ENCODE peak calls at places on chromosomes 12 and 14, in nine cellular contexts. F is HCT116, V is heart left ventricle, Z is A549, L is uterus, H is stomach, B is ovary, R is body of pancreas, T is upper lobe of left lung. A is an unnamed sample.

GRCh38 chr14:92801917-92802316 is 7.8 kb downstream of the GOLGA5 start:
- DNase-seq in L (no peak), T (no peak), Z (no peak), H (no peak), B (no peak), R (no peak), V (no peak), F (no peak), A (no peak)

GRCh38 chr12:51895378-51896135 is 7.7 kb downstream of the ANKRD33 start:
- DNase-seq in T (no peak), H (no peak), V (no peak), B (no peak), L (no peak), R (no peak), Z (no peak), F (no peak), A (no peak)

GRCh38 chr12:84508943-84509342 is 403.7 kb downstream of the SLC6A15 start:
- DNase-seq in L (peak; percentile 45), F (no peak), Z (no peak), T (peak; percentile 57), R (no peak), B (no peak), H (no peak), V (no peak), A (no peak)

GRCh38 chr12:50589650-50590435 is 85.1 kb downstream of the DIP2B start:
- DNase-seq in Z (no peak), V (no peak), F (no peak), B (no peak), T (no peak), R (no peak), H (no peak), L (no peak), A (no peak)

GRCh38 chr12:121614872-121615467 is 11.4 kb upstream of the ORAI1 start:
- DNase-seq in V (no peak), B (no peak), H (no peak), T (no peak), Z (no peak), F (no peak), R (no peak), L (no peak), A (no peak)

GRCh38 chr12:105978686-105979085 is 160.1 kb downstream of the NUAK1 start:
- DNase-seq in T (no peak), F (no peak), R (no peak), V (no peak), H (no peak), B (no peak), Z (no peak), L (no peak), A (no peak)

GRCh38 chr12:113113397-113113796 is 22.2 kb downstream of the RASAL1 start:
- DNase-seq in F (no peak), L (no peak), Z (no peak), T (no peak), B (no peak), R (no peak), H (no peak), V (no peak), A (no peak)

GRCh38 chr14:21534576-21534975 is 8.4 kb upstream of the SALL2 start:
- DNase-seq in L (no peak), B (no peak), H (no peak), V (no peak), F (no peak), R (no peak), Z (no peak), T (no peak), A (no peak)

GRCh38 chr14:22382955-22383354 is 206.1 kb downstream of the DAD1 start:
- DNase-seq in T (no peak), F (no peak), Z (no peak), H (no peak), B (no peak), V (no peak), L (no peak), R (no peak), A (no peak)

GRCh38 chr12:25053021-25053271 is 104.0 kb upstream of the BCAT1 start:
- DNase-seq in H (no peak), F (no peak), V (no peak), L (no peak), B (no peak), R (no peak), T (no peak), Z (no peak), A (no peak)

DNA sequence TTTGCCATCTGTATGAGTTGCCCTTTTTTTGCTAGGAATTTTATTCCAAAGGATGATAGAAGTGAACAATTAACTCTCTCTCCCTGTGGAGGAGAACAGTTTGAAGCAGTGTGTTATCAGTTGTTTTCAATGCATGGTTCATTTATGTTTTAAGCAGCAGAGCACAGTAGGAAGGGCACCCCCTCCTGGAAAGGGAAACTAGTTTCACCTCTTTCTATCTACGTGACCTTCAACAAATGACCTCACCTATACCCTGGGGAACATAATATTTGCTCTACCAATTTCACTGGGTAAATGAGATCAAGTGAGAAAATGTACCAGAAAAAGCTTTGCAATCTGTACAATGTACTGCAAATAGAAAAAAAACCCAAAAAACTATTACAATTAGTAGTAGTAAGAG is 5.4 kb upstream of the DCP1B start:
- DNase-seq in T (no peak), F (no peak), H (no peak), Z (no peak), B (no peak), L (no peak), V (no peak), R (no peak), A (no peak)
- TF ChIP-seq CTCF in T (no peak), F (peak; percentile 35), H (no peak), Z (no peak), B (no peak), L (no peak), V (no peak), R (no peak), A (no peak)

DNA sequence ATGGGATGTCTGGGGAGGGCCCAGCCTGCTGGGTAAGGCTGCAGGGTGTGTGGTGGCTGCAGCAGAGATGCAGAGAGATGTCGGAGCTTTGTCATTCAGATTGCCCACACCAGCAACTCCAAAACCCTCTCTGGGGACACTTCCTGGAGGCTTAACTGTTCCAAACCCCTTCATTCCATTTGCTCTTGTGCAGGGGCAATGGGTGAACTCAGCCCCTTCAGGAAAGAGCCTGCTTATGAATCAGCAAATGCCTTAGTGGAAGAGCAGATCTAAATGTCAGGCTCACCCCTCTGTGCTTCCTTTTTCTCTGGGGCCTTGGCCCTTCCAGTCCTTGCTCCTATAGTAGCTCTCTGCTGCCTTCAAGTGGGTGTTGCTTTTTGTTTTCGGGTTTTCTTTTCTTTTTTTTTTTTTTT is 36.7 kb upstream of the GPATCH2L start:
- DNase-seq in L (no peak), T (no peak), V (no peak), H (no peak), F (no peak), B (no peak), Z (no peak), R (no peak), A (no peak)
- H3K27ac ChIP-seq in L (no peak overlapping the region), T (no peak overlapping the region), V (no peak overlapping the region), H (no peak overlapping the region), F (no peak overlapping the region), B (no peak overlapping the region), Z (no peak overlapping the region), R (no peak overlapping the region), A (no peak overlapping the region)

DNA sequence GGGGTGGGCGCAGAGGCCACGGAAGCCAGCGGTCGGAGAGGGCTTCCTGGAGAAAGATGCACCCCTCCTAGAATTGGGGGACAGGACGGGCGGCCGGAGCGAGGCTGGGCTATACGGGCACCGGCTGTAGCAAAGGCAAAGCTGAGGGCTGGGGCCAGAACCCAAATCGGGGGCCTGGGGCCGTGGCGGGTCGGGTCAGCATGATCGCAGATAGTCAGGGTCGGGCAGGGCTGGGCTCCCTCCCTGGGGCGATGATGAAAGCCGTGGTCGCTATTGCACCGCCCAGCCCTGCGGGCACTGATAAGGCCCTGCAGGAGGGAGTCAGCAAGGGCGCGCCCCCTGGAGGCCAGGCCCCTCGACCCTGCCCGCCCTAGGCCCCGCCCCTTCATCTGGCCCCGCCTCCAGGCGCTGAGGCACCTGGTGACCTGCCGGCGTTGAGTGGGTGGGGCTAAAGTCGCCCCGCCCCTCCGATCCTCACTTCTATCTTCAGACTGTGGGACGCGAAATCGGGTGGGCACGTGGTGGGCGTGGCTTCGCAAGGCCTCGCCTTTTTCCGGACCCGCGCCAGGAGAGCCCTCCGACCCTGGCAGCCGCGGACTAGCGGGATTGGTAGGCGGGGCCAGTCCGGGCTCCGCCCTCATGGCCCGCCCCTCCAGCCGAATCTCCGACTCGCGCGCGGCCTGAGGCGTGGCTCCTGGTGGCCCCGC is 421 bp upstream of the SH2B3 start:
- DNase-seq in F (peak; percentile 87), Z (peak; percentile 95), T (peak; percentile 99), H (peak; percentile 97), L (peak; percentile 93), B (peak; percentile 96), V (peak; percentile 93), R (peak; percentile 98), A (peak; percentile 98)
- TF ChIP-seq POLR2A in F (no peak), Z (no peak), T (no peak), H (no peak), L (peak; percentile 28), B (peak; percentile 15), V (peak; percentile 37), R (peak; percentile 41), A (peak; percentile 8)

GRCh38 chr14:58737511-58737910 is 99.7 kb downstream of the DACT1 start:
- DNase-seq in L (no peak), Z (no peak), F (no peak), B (no peak), H (no peak), T (no peak), V (no peak), R (no peak), A (no peak)

GRCh38 chr14:58739674-58740073 is 101.9 kb downstream of the DACT1 start:
- DNase-seq in H (no peak), F (no peak), B (no peak), T (no peak), L (no peak), Z (no peak), V (no peak), R (no peak), A (no peak)

GRCh38 chr14:58738189-58738836 is 100.6 kb downstream of the DACT1 start:
- DNase-seq in V (no peak), H (no peak), R (no peak), Z (peak; percentile 50), B (no peak), F (no peak), T (no peak), L (no peak), A (no peak)

GRCh38 chr14:58740584-58740983 is 102.8 kb downstream of the DACT1 start:
- DNase-seq in B (no peak), V (no peak), H (no peak), T (no peak), F (no peak), L (no peak), Z (no peak), R (no peak), A (no peak)

DNA sequence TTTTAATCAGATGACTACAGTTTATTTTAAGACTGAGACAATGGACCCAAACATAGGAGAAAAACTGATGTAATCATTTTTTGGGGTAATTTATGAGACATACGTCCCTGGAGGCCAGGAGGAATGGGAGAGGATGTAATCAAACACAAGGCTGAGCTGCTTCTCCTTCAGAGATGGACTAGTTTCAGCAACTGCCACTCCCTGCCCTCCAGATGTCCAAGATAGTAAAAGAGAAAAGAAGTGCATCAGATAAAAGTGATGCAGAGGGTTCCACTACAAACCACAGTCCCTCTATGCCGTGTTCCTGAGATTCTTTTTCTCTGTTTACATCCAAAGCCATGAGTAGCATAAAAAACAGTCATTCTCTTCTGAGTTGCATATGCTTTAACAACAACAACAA is 101.1 kb downstream of the DACT1 start:
- DNase-seq in H (no peak), R (no peak), V (no peak), Z (no peak), B (no peak), T (no peak), F (no peak), L (no peak), A (no peak)
- TF ChIP-seq CTCF in H (no peak), R (no peak), V (no peak), Z (no peak), B (no peak), T (no peak), F (no peak), L (no peak), A (no peak)

A was measured in right lobe of liver.